ENCODE peak calls at places on chromosomes 5 and 9, in nine cellular contexts. E, G, J, T, Z, N, B, Y and O are unnamed samples.

GRCh38 chr9:136832581-136832980 is 9.7 kb upstream of the AJM1 start:
- DNase-seq in E (no peak), G (no peak), J (no peak), T (no peak), Z (no peak), N (no peak), B (no peak), Y (no peak), O (no peak)

GRCh38 chr9:121309171-121309570 is 41.2 kb downstream of the GSN start:
- DNase-seq in E (no peak), G (no peak), J (no peak), T (no peak), Z (no peak), N (no peak), B (no peak), Y (no peak), O (no peak)

GRCh38 chr9:119234636-119235035 is 134.6 kb downstream of the BRINP1 start:
- DNase-seq in E (no peak), G (no peak), J (no peak), T (no peak), Z (no peak), N (no peak), B (no peak), Y (no peak), O (no peak)

GRCh38 chr9:136363606-136364368 is at the start of gene DNLZ:
- DNase-seq in E (peak), G (peak), J (peak), T (peak), Z (peak), N (peak), B (peak), Y (peak), O (peak)

GRCh38 chr5:36521219-36521618 is 85.2 kb upstream of the SLC1A3 start:
- DNase-seq in E (no peak), G (no peak), J (no peak), T (no peak), Z (no peak), N (no peak), B (no peak), Y (no peak), O (no peak)

GRCh38 chr9:107759823-107760166 is 270.2 kb upstream of the KLF4 start:
- DNase-seq in E (no peak), G (no peak), J (no peak), T (no peak), Z (no peak), N (no peak), B (no peak), Y (no peak), O (no peak)

GRCh38 chr5:10488144-10488543 is 46.5 kb downstream of the ROPN1L start:
- DNase-seq in E (no peak), G (no peak), J (no peak), T (no peak), Z (no peak), N (no peak), B (no peak), Y (no peak), O (no peak)

GRCh38 chr9:129197978-129198736 is 20.1 kb upstream of the IER5L start:
- DNase-seq in E (peak), G (peak), J (no peak), T (peak), Z (peak), N (no peak), B (no peak), Y (no peak), O (no peak)

GRCh38 chr9:85575868-85576267 is 165.9 kb downstream of the AGTPBP1 start:
- DNase-seq in E (no peak), G (no peak), J (no peak), T (no peak), Z (no peak), N (no peak), B (no peak), Y (no peak), O (no peak)

GRCh38 chr9:102779341-102779740 is 215.8 kb upstream of the CYLC2 start:
- DNase-seq in E (no peak), G (no peak), J (no peak), T (no peak), Z (no peak), N (no peak), B (no peak), Y (no peak), O (peak)

GRCh38 chr5:91381134-91381773 is 1.9 kb downstream of the ARRDC3 start:
- DNase-seq in E (no peak), G (no peak), J (no peak), T (no peak), Z (no peak), N (no peak), B (no peak), Y (no peak), O (no peak)

GRCh38 chr5:117945261-117945660 is 1043.1 kb downstream of the DTWD2 start:
- DNase-seq in E (no peak), G (no peak), J (no peak), T (no peak), Z (no peak), N (no peak), B (no peak), Y (no peak), O (no peak)

GRCh38 chr5:42870882-42871418 is 59.3 kb upstream of the SELENOP start:
- DNase-seq in E (no peak), G (peak), J (no peak), T (no peak), Z (no peak), N (no peak), B (no peak), Y (no peak), O (no peak)

GRCh38 chr5:176608937-176609723 is 826 bp downstream of the GPRIN1 start:
- DNase-seq in E (no peak), G (no peak), J (no peak), T (no peak), Z (no peak), N (no peak), B (no peak), Y (no peak), O (no peak)

GRCh38 chr9:131530930-131531832 is at the start of gene UCK1:
- DNase-seq in E (peak), G (peak), J (peak), T (peak), Z (peak), N (peak), B (peak), Y (peak), O (peak)

GRCh38 chr5:176996780-176997179 is 9.8 kb downstream of the UIMC1 start:
- DNase-seq in E (no peak), G (no peak), J (no peak), T (no peak), Z (no peak), N (no peak), B (no peak), Y (no peak), O (no peak)

GRCh38 chr5:14406554-14406849 is 175.1 kb upstream of the OTULINL start:
- DNase-seq in E (peak), G (no peak), J (no peak), T (peak), Z (no peak), N (no peak), B (no peak), Y (no peak), O (peak)

GRCh38 chr5:102815560-102816324 is 60.6 kb downstream of the PAM start:
- DNase-seq in E (no peak), G (no peak), J (no peak), T (no peak), Z (no peak), N (no peak), B (no peak), Y (no peak), O (no peak)

GRCh38 chr5:130514984-130515690 is 610.9 kb downstream of the CHSY3 start:
- DNase-seq in E (no peak), G (no peak), J (no peak), T (peak), Z (no peak), N (no peak), B (no peak), Y (no peak), O (no peak)

GRCh38 chr9:130687615-130688014 is 6.0 kb upstream of the EXOSC2 start:
- DNase-seq in E (no peak), G (no peak), J (no peak), T (no peak), Z (no peak), N (no peak), B (no peak), Y (no peak), O (no peak)

GRCh38 chr5:7391215-7391614 is 4.7 kb upstream of the ADCY2 start:
- DNase-seq in E (no peak), G (no peak), J (no peak), T (no peak), Z (no peak), N (no peak), B (no peak), Y (peak), O (no peak)

GRCh38 chr9:7169717-7170348 is 412.1 kb downstream of the KDM4C start:
- DNase-seq in E (no peak), G (no peak), J (no peak), T (peak), Z (no peak), N (peak), B (no peak), Y (no peak), O (no peak)

GRCh38 chr5:78908173-78908901 is 76.8 kb downstream of the ARSB start:
- DNase-seq in E (peak), G (peak), J (no peak), T (peak), Z (peak), N (no peak), B (no peak), Y (no peak), O (peak)

GRCh38 chr9:105007143-105007542 is 79.2 kb upstream of the ABCA1 start:
- DNase-seq in E (no peak), G (peak), J (no peak), T (peak), Z (no peak), N (no peak), B (no peak), Y (no peak), O (peak)

GRCh38 chr9:100352727-100353505 is at the start of gene TEX10:
- DNase-seq in E (peak), G (peak), J (peak), T (peak), Z (peak), N (peak), B (peak), Y (peak), O (peak)

GRCh38 chr9:68775003-68775730 is 70.1 kb downstream of the PIP5K1B start:
- DNase-seq in E (no peak), G (no peak), J (no peak), T (peak), Z (no peak), N (no peak), B (no peak), Y (no peak), O (no peak)

GRCh38 chr5:39542511-39542910 is 117.7 kb upstream of the DAB2 start:
- DNase-seq in E (no peak), G (no peak), J (no peak), T (no peak), Z (no peak), N (no peak), B (no peak), Y (no peak), O (no peak)

GRCh38 chr5:1204693-1205242 is 3.4 kb downstream of the SLC6A19 start:
- DNase-seq in E (peak), G (no peak), J (no peak), T (peak), Z (no peak), N (no peak), B (no peak), Y (peak), O (no peak)

GRCh38 chr9:21616082-21616778 is 134.1 kb upstream of the IFNE start:
- DNase-seq in E (no peak), G (no peak), J (no peak), T (peak), Z (no peak), N (no peak), B (no peak), Y (no peak), O (no peak)

GRCh38 chr5:112642885-112643284 is 94.8 kb upstream of the APC start:
- DNase-seq in E (no peak), G (no peak), J (no peak), T (no peak), Z (no peak), N (no peak), B (no peak), Y (no peak), O (no peak)

DNA sequence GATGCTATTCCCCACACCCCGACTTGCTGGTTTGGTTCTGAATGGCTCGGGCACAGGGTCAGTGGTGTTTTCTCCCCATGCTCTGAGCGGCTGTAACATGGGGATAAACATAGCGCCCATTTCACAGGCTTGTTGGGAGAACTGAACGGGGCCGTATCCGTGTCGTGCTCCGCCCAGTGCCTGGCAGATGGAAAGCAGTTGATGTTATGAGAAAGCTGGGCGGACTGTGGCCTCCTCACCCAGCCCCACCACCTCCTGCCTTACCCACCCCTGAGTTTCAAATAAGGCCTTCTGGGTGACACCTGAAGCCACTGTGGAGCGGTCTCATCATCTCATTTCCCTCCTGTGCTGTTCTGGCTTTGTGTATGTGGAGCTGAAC is 14.5 kb downstream of the ORM2 start:
- DNase-seq in E (no peak), G (no peak), J (no peak), T (no peak), Z (no peak), N (no peak), B (no peak), Y (no peak), O (no peak)
- TF ChIP-seq POLR2A in E (no peak), G (no peak), J (no peak), T (no peak), Z (no peak), N (no peak), B (no peak), Y (no peak), O (no peak)

DNA sequence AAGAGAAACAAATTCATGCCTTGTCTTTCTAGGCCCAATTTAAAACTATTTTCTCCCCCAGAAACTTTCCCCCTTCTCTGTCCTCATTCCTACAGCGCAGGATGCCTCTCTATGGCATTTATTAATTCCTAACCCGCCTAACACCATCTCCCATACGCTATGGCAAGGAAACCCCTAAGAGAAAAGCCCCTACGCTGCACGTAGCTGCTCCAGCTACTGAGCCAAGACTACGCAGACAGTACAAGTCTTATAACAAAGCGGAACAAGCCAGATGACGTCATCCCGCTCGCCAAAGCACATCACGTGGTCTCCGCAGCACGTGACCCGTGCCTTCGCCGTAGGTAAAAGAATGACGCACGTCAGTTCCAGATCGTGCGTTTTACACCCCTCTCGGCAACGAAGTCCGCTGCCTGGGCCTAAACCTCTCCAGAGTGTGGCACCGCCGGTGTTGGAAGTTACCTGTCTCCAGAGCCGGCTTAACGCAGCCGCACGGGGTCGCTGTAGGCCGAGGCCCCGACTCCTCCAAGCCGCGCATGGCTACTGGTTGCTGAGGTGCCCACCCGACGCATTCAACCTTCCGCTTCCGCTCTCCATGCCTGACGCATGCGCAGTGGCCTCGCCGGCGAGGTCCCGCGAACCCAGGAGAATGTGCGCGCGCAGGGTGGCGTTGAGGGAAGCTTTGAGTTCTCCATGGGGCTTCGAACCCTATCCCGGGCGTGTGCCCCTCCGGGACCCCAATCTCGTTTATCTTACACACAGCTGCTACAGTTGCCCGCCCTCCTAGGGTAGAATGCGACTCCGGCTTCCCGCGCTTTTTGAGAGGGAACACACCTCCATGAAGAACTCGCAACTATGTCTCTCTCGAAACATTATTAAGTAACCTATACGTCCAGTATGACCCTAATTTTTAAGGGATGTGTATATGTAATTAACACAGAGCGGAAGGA is at the start of gene TRMO:
- DNase-seq in E (peak), G (peak), J (peak), T (peak), Z (peak), N (peak), B (peak), Y (peak), O (peak)
- TF ChIP-seq POLR2A in E (peak), G (peak), J (peak), T (peak), Z (peak), N (peak), B (peak), Y (peak), O (peak)

GRCh38 chr9:95017661-95018060 is 291.2 kb downstream of the AOPEP start:
- DNase-seq in E (no peak), G (no peak), J (no peak), T (peak), Z (no peak), N (no peak), B (no peak), Y (no peak), O (no peak)
- TF ChIP-seq POLR2A in E (no peak), G (no peak), J (no peak), T (peak), Z (no peak), N (no peak), B (no peak), Y (no peak), O (no peak)

DNA sequence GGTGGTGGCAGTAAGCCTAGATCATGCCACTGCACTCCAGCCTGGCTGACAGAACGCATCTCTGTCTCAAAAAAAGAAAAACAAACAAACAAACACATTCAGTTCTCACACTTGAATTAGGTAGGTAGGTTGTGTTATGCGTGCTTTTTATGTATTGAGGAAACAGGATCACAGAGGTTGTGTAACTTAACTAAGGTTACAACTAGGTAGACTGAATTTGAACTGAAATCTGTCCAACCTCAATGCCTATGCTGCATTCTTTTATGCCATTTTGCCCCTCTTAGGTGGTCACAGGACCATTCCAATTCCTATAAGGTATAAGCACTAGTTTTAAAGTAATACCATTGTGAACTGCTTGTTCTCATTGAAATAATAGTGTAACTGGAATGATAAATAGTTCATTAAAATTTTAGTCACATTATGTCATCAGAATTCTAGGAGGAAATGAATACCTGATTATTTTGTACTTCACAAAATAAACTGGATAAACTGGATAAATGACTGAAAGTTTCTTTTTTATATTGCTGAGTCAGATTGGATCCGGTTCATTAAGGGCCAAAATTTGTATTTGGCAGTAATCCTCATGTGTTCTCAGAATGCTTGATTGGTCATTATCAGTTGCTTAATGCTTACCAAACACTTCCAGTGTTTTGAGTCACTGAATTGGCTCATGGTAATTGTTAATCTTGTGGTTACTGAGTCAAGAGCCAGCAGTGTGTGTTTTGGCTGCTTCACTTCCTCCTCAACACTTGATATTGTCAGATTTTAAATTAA is 7.1 kb downstream of the UBAP1 start:
- DNase-seq in E (peak), G (no peak), J (peak), T (peak), Z (peak), N (peak), B (no peak), Y (no peak), O (peak)
- TF ChIP-seq POLR2A in E (no peak), G (no peak), J (no peak), T (no peak), Z (no peak), N (no peak), B (no peak), Y (no peak), O (no peak)

GRCh38 chr9:72149231-72149975 is at the start of gene GDA:
- DNase-seq in E (peak), G (peak), J (peak), T (no peak), Z (no peak), N (no peak), B (no peak), Y (no peak), O (no peak)
- TF ChIP-seq POLR2A in E (no peak), G (peak), J (no peak), T (no peak), Z (no peak), N (no peak), B (no peak), Y (no peak), O (no peak)

GRCh38 chr9:34659592-34660253 is 2.7 kb downstream of the CCL27 start:
- DNase-seq in E (no peak), G (peak), J (no peak), T (peak), Z (no peak), N (no peak), B (no peak), Y (no peak), O (no peak)
- TF ChIP-seq POLR2A in E (no peak), G (no peak), J (no peak), T (no peak), Z (no peak), N (no peak), B (no peak), Y (no peak), O (no peak)

GRCh38 chr5:150758534-150759333 is at the start of gene DCTN4:
- DNase-seq in E (peak), G (peak), J (peak), T (peak), Z (peak), N (peak), B (peak), Y (peak), O (peak)
- TF ChIP-seq POLR2A in E (peak), G (peak), J (peak), T (peak), Z (peak), N (peak), B (peak), Y (peak), O (peak)

DNA sequence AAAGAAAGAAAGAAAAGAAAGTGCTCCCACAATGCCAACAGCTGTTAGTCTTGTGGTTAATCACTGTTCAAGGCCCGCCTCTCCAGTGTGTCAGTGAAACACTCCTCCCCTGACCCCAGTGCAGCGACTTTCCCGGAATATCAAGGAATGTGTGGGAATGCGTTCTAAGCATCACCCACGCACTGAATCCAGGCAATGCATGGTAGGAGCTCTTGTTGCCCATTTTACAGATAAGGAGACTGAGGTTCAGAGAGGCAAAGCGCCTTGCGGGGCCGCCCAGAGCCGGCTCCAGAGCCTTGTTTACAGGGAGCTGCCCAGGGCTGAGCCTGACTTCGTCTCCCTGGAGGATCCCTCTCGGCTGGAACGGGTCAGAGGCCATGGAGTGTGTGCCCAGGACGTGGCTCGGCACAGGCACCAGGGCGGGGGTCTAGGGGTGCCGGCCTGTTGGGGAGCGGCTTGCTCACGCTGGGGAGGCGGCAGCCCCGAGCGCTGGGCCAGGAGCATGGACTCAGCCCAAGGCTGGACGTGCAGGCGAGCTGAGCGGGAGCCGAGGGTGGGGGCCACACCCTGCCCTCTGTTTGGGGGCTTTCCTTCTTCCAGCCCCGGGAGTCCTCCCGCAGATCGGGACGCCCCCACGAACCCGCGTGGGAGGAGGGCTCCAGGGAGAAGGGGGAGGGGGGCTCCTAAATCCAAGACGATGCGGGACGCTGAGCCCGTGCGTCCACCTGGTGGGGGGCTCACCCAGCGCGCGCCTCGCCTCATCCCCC is 787 bp downstream of the ST6GALNAC6 start:
- DNase-seq in E (peak), G (peak), J (no peak), T (peak), Z (no peak), N (no peak), B (no peak), Y (peak), O (no peak)
- TF ChIP-seq POLR2A in E (no peak), G (no peak), J (no peak), T (no peak), Z (peak), N (no peak), B (no peak), Y (no peak), O (peak)

GRCh38 chr5:61246768-61247307 is 84.6 kb upstream of the SMIM15 start:
- DNase-seq in E (no peak), G (no peak), J (no peak), T (no peak), Z (no peak), N (no peak), B (no peak), Y (no peak), O (no peak)
- TF ChIP-seq POLR2A in E (no peak), G (no peak), J (no peak), T (no peak), Z (no peak), N (no peak), B (no peak), Y (no peak), O (no peak)